ENCODE peak calls at places on chromosomes 12 and 14, in eight cellular contexts. One of them, this sample, is unnamed.

GRCh38 chr12:15788266-15789214 is 648 bp downstream of the EPS8 start:
- DNase-seq in EL: peak
- DNase-seq in tibial artery: no peak
- DNase-seq in epithelial cell of esophagus: peak
- DNase-seq in stimulated activated CD8-positive, alpha-beta memory T cell treated with anti-CD3 and anti-CD28 coated beads, Interleukin-7, amount 100 ng/mL, for 1 hour: no peak
- DNase-seq in BJ: no peak
- DNase-seq in GM04504: no peak
- DNase-seq in DND-41: no peak
- DNase-seq in this sample: peak

GRCh38 chr14:39374846-39375245 is 57.4 kb downstream of the FBXO33 start:
- DNase-seq in BJ: peak
- DNase-seq in GM04504: peak
- DNase-seq in tibial artery: no peak
- DNase-seq in EL: peak
- DNase-seq in stimulated activated CD8-positive, alpha-beta memory T cell treated with anti-CD3 and anti-CD28 coated beads, Interleukin-7, amount 100 ng/mL, for 1 hour: no peak
- DNase-seq in DND-41: no peak
- DNase-seq in epithelial cell of esophagus: peak
- DNase-seq in this sample: peak

GRCh38 chr12:95473440-95473946 is 459 bp upstream of the METAP2 start:
- DNase-seq in epithelial cell of esophagus: peak
- DNase-seq in DND-41: peak
- DNase-seq in GM04504: peak
- DNase-seq in BJ: no peak
- DNase-seq in stimulated activated CD8-positive, alpha-beta memory T cell treated with anti-CD3 and anti-CD28 coated beads, Interleukin-7, amount 100 ng/mL, for 1 hour: peak
- DNase-seq in tibial artery: peak
- DNase-seq in EL: peak
- DNase-seq in this sample: peak

GRCh38 chr14:38485011-38485410 is 229.1 kb upstream of the CLEC14A start:
- DNase-seq in EL: no peak
- DNase-seq in DND-41: no peak
- DNase-seq in stimulated activated CD8-positive, alpha-beta memory T cell treated with anti-CD3 and anti-CD28 coated beads, Interleukin-7, amount 100 ng/mL, for 1 hour: no peak
- DNase-seq in BJ: no peak
- DNase-seq in GM04504: no peak
- DNase-seq in epithelial cell of esophagus: no peak
- DNase-seq in tibial artery: no peak
- DNase-seq in this sample: no peak

GRCh38 chr12:110561471-110562201 is 21.5 kb downstream of the PPTC7 start:
- DNase-seq in GM04504: peak
- DNase-seq in tibial artery: no peak
- DNase-seq in EL: no peak
- DNase-seq in DND-41: no peak
- DNase-seq in BJ: no peak
- DNase-seq in epithelial cell of esophagus: no peak
- DNase-seq in stimulated activated CD8-positive, alpha-beta memory T cell treated with anti-CD3 and anti-CD28 coated beads, Interleukin-7, amount 100 ng/mL, for 1 hour: no peak
- DNase-seq in this sample: peak

GRCh38 chr14:96053600-96054381 is 14.6 kb downstream of the C14orf132 start:
- DNase-seq in BJ: peak
- DNase-seq in DND-41: no peak
- DNase-seq in epithelial cell of esophagus: peak
- DNase-seq in stimulated activated CD8-positive, alpha-beta memory T cell treated with anti-CD3 and anti-CD28 coated beads, Interleukin-7, amount 100 ng/mL, for 1 hour: no peak
- DNase-seq in tibial artery: peak
- DNase-seq in EL: peak
- DNase-seq in GM04504: peak
- DNase-seq in this sample: peak

GRCh38 chr14:61270714-61271113 is 10.4 kb downstream of the TMEM30B start:
- DNase-seq in BJ: no peak
- DNase-seq in stimulated activated CD8-positive, alpha-beta memory T cell treated with anti-CD3 and anti-CD28 coated beads, Interleukin-7, amount 100 ng/mL, for 1 hour: no peak
- DNase-seq in epithelial cell of esophagus: no peak
- DNase-seq in DND-41: no peak
- DNase-seq in GM04504: no peak
- DNase-seq in EL: no peak
- DNase-seq in tibial artery: no peak
- DNase-seq in this sample: no peak

GRCh38 chr14:102255401-102256190 is 49.4 kb downstream of the MOK start:
- DNase-seq in epithelial cell of esophagus: peak
- DNase-seq in EL: peak
- DNase-seq in BJ: no peak
- DNase-seq in tibial artery: no peak
- DNase-seq in GM04504: no peak
- DNase-seq in stimulated activated CD8-positive, alpha-beta memory T cell treated with anti-CD3 and anti-CD28 coated beads, Interleukin-7, amount 100 ng/mL, for 1 hour: no peak
- DNase-seq in DND-41: no peak
- DNase-seq in this sample: peak

GRCh38 chr14:68843471-68844209 is 50.8 kb upstream of the ZFP36L1 start:
- DNase-seq in stimulated activated CD8-positive, alpha-beta memory T cell treated with anti-CD3 and anti-CD28 coated beads, Interleukin-7, amount 100 ng/mL, for 1 hour: peak
- DNase-seq in DND-41: peak
- DNase-seq in GM04504: peak
- DNase-seq in tibial artery: peak
- DNase-seq in BJ: no peak
- DNase-seq in EL: peak
- DNase-seq in epithelial cell of esophagus: peak
- DNase-seq in this sample: peak

This sample was measured in EH.